ENCODE peak calls at places on chromosome 2, in six cellular contexts. H is H9, Q is mesenchymal stem cell, J is IMR-90, P is trophoblast cell, U is H1. E is an unnamed sample.
A peak's percentile ranks its signal among the peaks of the same experiment; 100 is the strongest.

GRCh38 chr2:62287895-62288589 is 92.1 kb downstream of the B3GNT2 start:
- DNase-seq in H (no peak), U (no peak), Q (peak; percentile 22), P (peak; percentile 29), J (no peak), E (no peak)

GRCh38 chr2:190679813-190680591 is 31.1 kb downstream of the NAB1 start:
- DNase-seq in H (peak; percentile 89), U (peak; percentile 63), Q (peak; percentile 13), P (peak; percentile 99), J (peak; percentile 21), E (no peak)

GRCh38 chr2:153939124-153939796 is 67.5 kb downstream of the GALNT13 start:
- DNase-seq in H (no peak), U (no peak), P (no peak), J (no peak), Q (no peak), E (no peak)

GRCh38 chr2:1731963-1732768 is 12.1 kb downstream of the PXDN start:
- DNase-seq in H (peak; percentile 31), J (peak; percentile 92), P (no peak), U (no peak), Q (peak; percentile 92), E (no peak)

GRCh38 chr2:44770221-44771187 is 171.0 kb upstream of the SIX3 start:
- DNase-seq in Q (no peak), H (peak; percentile 41), P (no peak), U (no peak), J (no peak), E (no peak)

GRCh38 chr2:121900391-121900790 is 144.9 kb downstream of the TSN start:
- DNase-seq in H (peak; percentile 10), P (no peak), U (no peak), Q (no peak), J (no peak), E (no peak)

GRCh38 chr2:68414862-68415261 is 49.8 kb downstream of the PLEK start:
- DNase-seq in H (no peak), J (no peak), Q (no peak), P (no peak), U (no peak), E (peak; percentile 6)

GRCh38 chr2:10091182-10091932 is 11.1 kb upstream of the CYS1 start:
- DNase-seq in Q (no peak), U (no peak), P (no peak), J (no peak), H (peak; percentile 39), E (no peak)

GRCh38 chr2:18209934-18210639 is 331.6 kb downstream of the KCNS3 start:
- DNase-seq in H (no peak), P (peak; percentile 9), U (no peak), Q (no peak), J (peak; percentile 78), E (no peak)

GRCh38 chr2:139791330-139791729 is 1011.1 kb upstream of the NXPH2 start:
- DNase-seq in J (no peak), P (no peak), Q (no peak), U (no peak), H (no peak), E (no peak)

GRCh38 chr2:127672341-127673303 is 2.7 kb downstream of the LIMS2 start:
- DNase-seq in U (no peak), Q (no peak), J (no peak), P (peak; percentile 21), H (no peak), E (no peak)
- H3K27me3 ChIP-seq in U (peaks cover 30% of the 10 kb centered on the region), Q (peaks cover 13% of the 10 kb centered on the region), J (peaks cover 10% of the 10 kb centered on the region), P (peaks cover 4% of the 10 kb centered on the region), H (peaks cover 13% of the 10 kb centered on the region), E (peaks cover 67% of the 10 kb centered on the region)

GRCh38 chr2:224217962-224218347 is 178.9 kb upstream of the SERPINE2 start:
- DNase-seq in Q (no peak), H (no peak), J (peak; percentile 90), U (no peak), P (no peak), E (no peak)
- H2AK5ac ChIP-seq in Q (no peak overlapping the region), H (no peak overlapping the region), J (no peak overlapping the region), U (no peak overlapping the region), P (no peak overlapping the region), E (no peak overlapping the region)

GRCh38 chr2:26394694-26395093 is 7.0 kb upstream of the DRC1 start:
- DNase-seq in H (no peak), P (no peak), U (no peak), J (peak; percentile 12), Q (no peak), E (no peak)
- H3K14ac ChIP-seq in H (no peak overlapping the region), P (no peak overlapping the region), U (no peak overlapping the region), J (no peak overlapping the region), Q (no peak overlapping the region), E (no peak overlapping the region)

GRCh38 chr2:206642075-206643025 is at the start of gene FAM237A:
- DNase-seq in H (peak; percentile 61), P (peak; percentile 22), U (peak; percentile 33), Q (peak; percentile 69), J (peak; percentile 57), E (peak; percentile 84)
- H3K27me3 ChIP-seq in H (peaks cover 19% of the 10 kb centered on the region), P (peaks cover 7% of the 10 kb centered on the region), U (peaks cover 21% of the 10 kb centered on the region), Q (peaks cover 25% of the 10 kb centered on the region), J (peaks cover 10% of the 10 kb centered on the region), E (peaks cover 23% of the 10 kb centered on the region)

GRCh38 chr2:215765729-215766360 is 247.5 kb downstream of the MREG start:
- DNase-seq in Q (no peak), J (no peak), P (no peak), H (no peak), U (no peak), E (no peak)

GRCh38 chr2:215767625-215768024 is 245.7 kb downstream of the MREG start:
- DNase-seq in J (no peak), Q (no peak), P (no peak), H (no peak), U (no peak), E (no peak)

GRCh38 chr2:215760526-215760925 is 252.8 kb downstream of the MREG start:
- DNase-seq in U (no peak), J (no peak), P (no peak), H (no peak), Q (no peak), E (no peak)

GRCh38 chr2:215760126-215760525 is 253.2 kb downstream of the MREG start:
- DNase-seq in P (no peak), H (no peak), U (no peak), J (no peak), Q (no peak), E (no peak)

GRCh38 chr2:215764441-215765048 is 248.8 kb downstream of the MREG start:
- DNase-seq in J (peak; percentile 90), U (no peak), H (no peak), Q (peak; percentile 78), P (peak; percentile 12), E (no peak)
- H2AK5ac ChIP-seq in J (peak overlapping the region; percentile 54), U (no peak overlapping the region), H (no peak overlapping the region), Q (peak overlapping the region; percentile 36), P (peak overlapping the region; percentile 9), E (no peak overlapping the region)

GRCh38 chr2:220001693-220002260 is 374.3 kb downstream of the SLC4A3 start:
- DNase-seq in U (no peak), H (no peak), P (no peak), Q (peak; percentile 22), J (peak; percentile 58), E (no peak)
- H3K14ac ChIP-seq in U (no peak overlapping the region), H (no peak overlapping the region), P (peak overlapping the region; percentile 78), Q (no peak overlapping the region), J (peak overlapping the region; percentile 50), E (no peak overlapping the region)

E was measured in neuronal stem cell.